ENCODE peak calls at places on chromosomes 11 and 22, in ten cellular contexts. I, T, B, U, Y, K, P, W, Z and M are unnamed samples.
A peak's percentile ranks its signal among the peaks of the same experiment; 100 is the strongest.

GRCh38 chr11:35810045-35810444 is 133.8 kb upstream of the LDLRAD3 start:
- DNase-seq in I (no peak), T (no peak), B (no peak), U (no peak), Y (no peak), K (no peak), P (no peak), W (no peak), Z (no peak), M (no peak)

GRCh38 chr22:27185099-27185709 is 527.8 kb downstream of the MIAT start:
- DNase-seq in I (no peak), T (no peak), B (no peak), U (no peak), Y (no peak), K (no peak), P (no peak), W (no peak), Z (no peak), M (no peak)

GRCh38 chr22:44436656-44437492 is 61.2 kb downstream of the RTL6 start:
- DNase-seq in I (no peak), T (no peak), B (no peak), U (no peak), Y (peak; percentile 71), K (no peak), P (no peak), W (no peak), Z (no peak), M (no peak)

GRCh38 chr11:111372538-111372937 is 6.5 kb downstream of the POU2AF1 start:
- DNase-seq in I (no peak), T (no peak), B (no peak), U (no peak), Y (no peak), K (no peak), P (no peak), W (no peak), Z (no peak), M (peak; percentile 75)

GRCh38 chr11:57476883-57477506 is 16.7 kb downstream of the RTN4RL2 start:
- DNase-seq in I (peak; percentile 77), T (no peak), B (peak; percentile 75), U (peak; percentile 73), Y (peak; percentile 84), K (no peak), P (peak; percentile 65), W (peak; percentile 49), Z (no peak), M (no peak)

GRCh38 chr22:22123118-22123959 is 121.2 kb upstream of the VPREB1 start:
- DNase-seq in I (no peak), T (no peak), B (no peak), U (no peak), Y (no peak), K (no peak), P (no peak), W (no peak), Z (no peak), M (no peak)

GRCh38 chr11:57763568-57763967 is 2.0 kb downstream of the CTNND1 start:
- DNase-seq in I (no peak), T (no peak), B (peak; percentile 76), U (no peak), Y (no peak), K (no peak), P (peak; percentile 64), W (no peak), Z (no peak), M (peak; percentile 73)

GRCh38 chr11:101477926-101478325 is 105.9 kb downstream of the TRPC6 start:
- DNase-seq in I (no peak), T (no peak), B (no peak), U (no peak), Y (no peak), K (no peak), P (no peak), W (no peak), Z (no peak), M (no peak)

GRCh38 chr11:18671246-18671645 is 27.3 kb upstream of the TMEM86A start:
- DNase-seq in I (no peak), T (no peak), B (no peak), U (no peak), Y (no peak), K (no peak), P (no peak), W (no peak), Z (no peak), M (no peak)

GRCh38 chr11:69648679-69649575 is 8.0 kb downstream of the CCND1 start:
- DNase-seq in I (no peak), T (no peak), B (no peak), U (no peak), Y (peak; percentile 73), K (no peak), P (no peak), W (no peak), Z (no peak), M (no peak)

GRCh38 chr11:73404048-73404447 is 27.8 kb downstream of the RELT start:
- DNase-seq in I (no peak), T (peak; percentile 5), B (peak; percentile 59), U (peak; percentile 46), Y (peak; percentile 77), K (no peak), P (peak; percentile 82), W (peak; percentile 72), Z (no peak), M (peak; percentile 90)

GRCh38 chr11:33419956-33420355 is 162.8 kb downstream of the HIPK3 start:
- DNase-seq in I (no peak), T (no peak), B (no peak), U (no peak), Y (no peak), K (no peak), P (no peak), W (no peak), Z (no peak), M (no peak)

GRCh38 chr11:115678942-115679341 is 174.7 kb upstream of the CADM1 start:
- DNase-seq in I (no peak), T (no peak), B (peak; percentile 22), U (no peak), Y (no peak), K (no peak), P (no peak), W (no peak), Z (no peak), M (no peak)